ENCODE peak calls at places on chromosomes 11 and 22, in eight cellular contexts. H, N, A, V, Y, R, E and K are unnamed samples.
A peak's percentile ranks its signal among the peaks of the same experiment; 100 is the strongest.

GRCh38 chr22:29998627-29999026 is 81.6 kb upstream of the HORMAD2 start:
- DNase-seq in H (no peak), N (no peak), A (no peak), V (no peak), Y (no peak), R (no peak), E (no peak), K (no peak)

GRCh38 chr11:134512061-134512460 is 100.0 kb upstream of the B3GAT1 start:
- DNase-seq in H (no peak), N (no peak), A (no peak), V (no peak), Y (no peak), R (no peak), E (no peak), K (no peak)

GRCh38 chr11:13329670-13330401 is 52.2 kb downstream of the BMAL1 start:
- DNase-seq in H (peak; percentile 54), N (no peak), A (no peak), V (peak; percentile 43), Y (no peak), R (peak; percentile 62), E (no peak), K (no peak)

GRCh38 chr22:22070371-22070824 is 87.8 kb upstream of the TOP3B start:
- DNase-seq in H (peak; percentile 68), N (no peak), A (no peak), V (no peak), Y (no peak), R (peak; percentile 74), E (no peak), K (no peak)

GRCh38 chr11:2531987-2532703 is 87.3 kb downstream of the KCNQ1 start:
- DNase-seq in H (no peak), N (no peak), A (no peak), V (no peak), Y (no peak), R (no peak), E (no peak), K (peak; percentile 20)

GRCh38 chr11:61350336-61350735 is 11.3 kb downstream of the CYB561A3 start:
- DNase-seq in H (no peak), N (no peak), A (no peak), V (no peak), Y (no peak), R (no peak), E (no peak), K (no peak)

GRCh38 chr11:23359297-23359696 is 499.0 kb upstream of the CCDC179 start:
- DNase-seq in H (peak; percentile 51), N (no peak), A (no peak), V (peak; percentile 15), Y (no peak), R (peak; percentile 0), E (no peak), K (no peak)

GRCh38 chr22:40348025-40348658 is 1.8 kb downstream of the ADSL start:
- DNase-seq in H (peak; percentile 38), N (peak; percentile 76), A (peak; percentile 52), V (peak; percentile 64), Y (no peak), R (peak; percentile 65), E (peak; percentile 56), K (peak; percentile 60)

GRCh38 chr11:120662071-120662611 is 150.6 kb downstream of the GRIK4 start:
- DNase-seq in H (no peak), N (no peak), A (no peak), V (no peak), Y (no peak), R (no peak), E (no peak), K (no peak)

GRCh38 chr11:83070878-83071640 is 638 bp downstream of the RAB30 start:
- DNase-seq in H (no peak), N (no peak), A (peak; percentile 36), V (peak; percentile 52), Y (no peak), R (peak; percentile 15), E (peak; percentile 60), K (peak; percentile 52)

GRCh38 chr22:23037429-23038333 is 32.6 kb upstream of the GNAZ start:
- DNase-seq in H (no peak), N (no peak), A (no peak), V (no peak), Y (no peak), R (no peak), E (no peak), K (no peak)

GRCh38 chr11:77656362-77656761 is 18.8 kb upstream of the CLNS1A start:
- DNase-seq in H (no peak), N (no peak), A (no peak), V (no peak), Y (no peak), R (no peak), E (no peak), K (no peak)

GRCh38 chr11:131027501-131027900 is 111.2 kb upstream of the SNX19 start:
- DNase-seq in H (no peak), N (no peak), A (no peak), V (no peak), Y (no peak), R (no peak), E (no peak), K (no peak)

GRCh38 chr11:14907411-14908213 is 15.6 kb upstream of the CYP2R1 start:
- DNase-seq in H (no peak), N (peak; percentile 41), A (peak; percentile 85), V (peak; percentile 77), Y (peak; percentile 33), R (peak; percentile 70), E (peak; percentile 82), K (peak; percentile 85)

GRCh38 chr11:56841210-56841810 is 92.8 kb upstream of the OR9G4 start:
- DNase-seq in H (peak; percentile 55), N (peak; percentile 34), A (peak; percentile 64), V (peak; percentile 34), Y (no peak), R (peak; percentile 78), E (peak; percentile 69), K (peak; percentile 58)

GRCh38 chr22:22235564-22235963 is 9.0 kb upstream of the VPREB1 start:
- DNase-seq in H (no peak), N (peak; percentile 75), A (peak; percentile 33), V (peak; percentile 23), Y (no peak), R (peak; percentile 49), E (peak; percentile 61), K (peak; percentile 39)

GRCh38 chr11:76785513-76785912 is 2.4 kb downstream of the TSKU start:
- DNase-seq in H (no peak), N (no peak), A (no peak), V (no peak), Y (no peak), R (no peak), E (peak; percentile 62), K (no peak)

GRCh38 chr22:24427500-24428164 is at the start of gene ADORA2A:
- DNase-seq in H (no peak), N (peak; percentile 77), A (no peak), V (no peak), Y (no peak), R (no peak), E (no peak), K (peak; percentile 18)

GRCh38 chr11:129960216-129961214 is 42.1 kb downstream of the PRDM10 start:
- DNase-seq in H (peak; percentile 64), N (peak; percentile 63), A (no peak), V (no peak), Y (no peak), R (peak; percentile 63), E (no peak), K (no peak)

GRCh38 chr22:47370448-47371262 is 608.2 kb downstream of the TBC1D22A start:
- DNase-seq in H (no peak), N (no peak), A (no peak), V (no peak), Y (no peak), R (no peak), E (no peak), K (no peak)

DNA sequence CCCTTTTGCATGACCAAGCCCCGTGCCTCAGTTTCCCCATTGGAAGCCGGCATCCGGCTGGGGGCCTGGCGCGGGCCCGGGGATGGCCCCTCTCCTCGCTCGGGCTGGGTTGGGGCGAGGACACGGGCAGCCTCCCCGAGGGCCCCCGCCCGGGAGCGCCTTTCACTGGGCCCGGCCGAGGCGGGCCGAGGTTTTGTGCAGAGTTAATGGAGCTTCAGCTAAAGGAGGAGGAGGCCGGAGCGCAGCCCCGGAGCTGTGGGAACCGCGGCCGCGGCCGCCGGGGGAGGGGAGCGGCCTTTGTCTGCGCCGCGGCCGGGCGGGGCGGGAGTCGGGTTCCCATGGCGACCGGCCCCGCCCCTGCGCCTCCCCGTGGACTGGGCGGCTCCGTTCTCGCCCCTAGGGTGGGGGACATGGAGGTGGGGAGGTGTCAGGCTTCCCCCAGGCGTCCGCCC is 1.4 kb upstream of the MAPK11 start:
- DNase-seq in H (peak; percentile 36), N (peak; percentile 91), A (peak; percentile 69), V (peak; percentile 87), Y (no peak), R (peak; percentile 51), E (peak; percentile 96), K (peak; percentile 92)
- TF ChIP-seq CTCF in H (peak; percentile 36), N (peak; percentile 36), A (no peak), V (no peak), Y (no peak), R (no peak), E (peak; percentile 31), K (no peak)

DNA sequence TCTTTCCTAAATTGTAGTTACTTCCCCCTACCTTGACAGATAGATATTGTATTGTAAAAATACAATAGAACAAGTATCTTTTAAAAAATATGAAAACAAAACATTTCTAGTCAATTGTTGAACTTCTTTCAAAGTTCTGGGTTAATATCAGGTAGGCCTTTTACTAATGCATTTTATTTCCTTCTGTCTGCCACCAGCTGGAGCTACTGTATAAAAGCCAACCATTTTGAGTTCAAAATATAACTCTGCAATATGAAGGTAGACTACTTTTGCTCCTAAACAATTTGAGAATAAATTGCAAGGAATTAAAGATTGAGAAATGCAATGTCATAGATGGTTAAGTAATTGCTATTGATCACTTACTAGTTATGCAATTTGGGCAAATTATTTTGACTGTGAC is 22.1 kb upstream of the LIN7C start:
- DNase-seq in H (no peak), N (no peak), A (no peak), V (no peak), Y (no peak), R (no peak), E (no peak), K (no peak)
- TF ChIP-seq CTCF in H (peak; percentile 9), N (no peak), A (no peak), V (no peak), Y (no peak), R (no peak), E (no peak), K (no peak)

GRCh38 chr11:67288452-67289225 is 464 bp upstream of the ANKRD13D start:
- DNase-seq in H (peak; percentile 71), N (peak; percentile 94), A (peak; percentile 94), V (peak; percentile 96), Y (peak; percentile 71), R (peak; percentile 92), E (peak; percentile 97), K (peak; percentile 94)
- TF ChIP-seq CTCF in H (peak; percentile 30), N (peak; percentile 62), A (peak; percentile 41), V (no peak), Y (no peak), R (peak; percentile 11), E (peak; percentile 53), K (peak; percentile 55)

DNA sequence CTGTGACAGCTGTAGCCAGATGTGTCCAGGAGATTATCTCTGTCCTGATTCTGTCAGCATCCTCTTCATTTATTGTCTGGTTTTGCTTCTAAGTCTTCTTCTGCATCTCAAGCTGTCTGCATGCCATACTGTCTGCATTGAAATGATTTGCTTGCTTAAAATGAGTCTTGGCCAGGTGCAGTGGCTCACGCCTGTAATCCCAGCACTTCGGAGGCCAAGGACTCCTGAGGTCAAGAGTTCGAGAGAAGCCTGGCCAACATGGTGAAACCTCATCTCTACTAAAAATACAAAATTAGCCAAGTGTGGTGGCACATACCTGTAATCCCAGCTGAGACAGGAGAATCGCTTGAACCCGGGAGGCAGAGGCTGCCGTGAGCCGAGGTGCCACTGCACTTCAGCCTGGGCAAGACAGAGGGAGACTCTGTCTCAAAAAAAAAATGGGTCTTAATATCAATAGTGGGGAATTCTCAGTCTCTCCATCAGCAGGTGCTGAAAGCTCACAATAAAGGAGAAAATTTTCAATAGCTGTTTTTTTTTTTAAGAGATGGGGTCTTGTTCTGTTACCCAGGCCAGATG is 39.2 kb upstream of the AMPD3 start:
- DNase-seq in H (no peak), N (no peak), A (no peak), V (no peak), Y (no peak), R (no peak), E (no peak), K (no peak)
- TF ChIP-seq CTCF in H (no peak), N (peak; percentile 21), A (no peak), V (no peak), Y (no peak), R (no peak), E (no peak), K (no peak)